ENCODE peak calls at places on chromosomes 7 and 10, in seven cellular contexts. C, O, D, W, V, X and Z are unnamed samples.
A peak's percentile ranks its signal among the peaks of the same experiment; 100 is the strongest.

GRCh38 chr7:102030696-102031095 is 213.3 kb downstream of the CUX1 start:
- DNase-seq in V (no peak), O (no peak), X (no peak), C (no peak), D (peak; percentile 22), W (peak; percentile 55), Z (no peak)

GRCh38 chr10:110395350-110396283 is 90.9 kb upstream of the SMNDC1 start:
- DNase-seq in W (peak; percentile 91), D (no peak), O (peak; percentile 98), V (no peak), X (peak; percentile 44), C (no peak), Z (peak; percentile 85)

GRCh38 chr7:620052-620451 is 100.4 kb upstream of the PDGFA start:
- DNase-seq in X (peak; percentile 21), D (no peak), V (no peak), C (no peak), W (no peak), O (no peak), Z (peak; percentile 61)

GRCh38 chr7:70457477-70458194 is 674.3 kb upstream of the GALNT17 start:
- DNase-seq in V (no peak), D (no peak), O (no peak), X (no peak), W (no peak), C (no peak), Z (no peak)

GRCh38 chr7:22751341-22751740 is 24.3 kb downstream of the IL6 start:
- DNase-seq in C (no peak), D (no peak), W (no peak), V (no peak), X (no peak), O (no peak), Z (no peak)

GRCh38 chr7:20784311-20785210 is 2.1 kb downstream of the SP8 start:
- DNase-seq in X (no peak), V (peak; percentile 62), W (no peak), O (peak; percentile 40), D (no peak), C (no peak), Z (no peak)

GRCh38 chr7:153886506-153887391 is 165.4 kb upstream of the DPP6 start:
- DNase-seq in W (no peak), O (no peak), C (no peak), X (no peak), D (peak; percentile 63), V (peak; percentile 73), Z (no peak)

GRCh38 chr10:125812128-125812527 is 10.9 kb downstream of the UROS start:
- DNase-seq in O (peak; percentile 22), D (no peak), W (no peak), X (no peak), C (no peak), V (no peak), Z (no peak)

GRCh38 chr7:118793552-118793951 is 569.0 kb downstream of the ANKRD7 start:
- DNase-seq in C (no peak), X (no peak), D (no peak), O (no peak), W (no peak), V (no peak), Z (no peak)

GRCh38 chr7:100538654-100539435 is at the start of gene AGFG2:
- DNase-seq in D (peak; percentile 100), V (peak; percentile 100), X (peak; percentile 100), W (peak; percentile 98), O (peak; percentile 100), C (peak; percentile 100), Z (peak; percentile 100)

GRCh38 chr7:100538348-100538653 is 702 bp upstream of the AGFG2 start:
- DNase-seq in X (peak; percentile 68), O (no peak), D (no peak), V (no peak), C (no peak), W (no peak), Z (no peak)

GRCh38 chr7:100543586-100543985 is 4.6 kb downstream of the AGFG2 start:
- DNase-seq in W (no peak), V (no peak), D (no peak), O (no peak), X (no peak), C (no peak), Z (no peak)

GRCh38 chr7:100539436-100540006 is 518 bp downstream of the AGFG2 start:
- DNase-seq in C (no peak), X (no peak), D (no peak), O (no peak), V (no peak), W (no peak), Z (no peak)

DNA sequence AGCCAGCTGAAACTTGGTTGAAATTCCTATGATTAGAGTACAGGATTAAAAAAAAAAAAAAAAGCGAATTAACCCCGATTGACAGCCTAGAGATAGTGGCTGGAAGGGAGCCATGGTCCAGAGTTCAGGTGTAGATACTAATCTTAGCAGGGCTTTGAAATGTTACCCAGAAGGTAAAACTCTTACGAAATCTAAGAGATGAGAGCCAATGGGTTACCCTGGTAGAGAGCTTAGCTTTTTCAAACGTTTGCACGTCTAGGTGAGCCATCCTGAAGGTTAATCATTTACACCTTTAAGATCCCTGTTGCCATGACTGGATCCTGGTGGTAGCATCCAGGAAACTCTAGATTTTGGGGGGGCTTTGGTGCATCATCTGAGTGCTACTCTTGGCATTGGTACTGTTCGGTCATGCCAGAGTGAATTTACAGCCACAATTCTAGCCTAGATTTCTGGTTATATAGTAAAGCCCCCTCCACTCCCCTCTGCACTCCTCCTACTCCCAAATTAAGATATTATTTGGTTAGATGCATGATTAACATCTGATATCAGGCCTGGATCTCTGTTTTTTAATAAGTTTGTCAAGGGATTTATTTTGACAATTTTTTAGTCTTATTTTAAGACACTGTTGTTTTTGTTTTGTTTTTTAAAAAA is 1.2 kb downstream of the AGFG2 start:
- DNase-seq in W (no peak), D (no peak), X (no peak), C (no peak), V (no peak), O (peak; percentile 33), Z (peak; percentile 77)
- H3K4me1 ChIP-seq in W (peaks cover 28% of the 10 kb centered on the region), D (peaks cover 38% of the 10 kb centered on the region), X (peaks cover 29% of the 10 kb centered on the region), C (peaks cover 42% of the 10 kb centered on the region), V (peaks cover 5% of the 10 kb centered on the region), O (peaks cover 52% of the 10 kb centered on the region), Z (peaks cover 52% of the 10 kb centered on the region)

DNA sequence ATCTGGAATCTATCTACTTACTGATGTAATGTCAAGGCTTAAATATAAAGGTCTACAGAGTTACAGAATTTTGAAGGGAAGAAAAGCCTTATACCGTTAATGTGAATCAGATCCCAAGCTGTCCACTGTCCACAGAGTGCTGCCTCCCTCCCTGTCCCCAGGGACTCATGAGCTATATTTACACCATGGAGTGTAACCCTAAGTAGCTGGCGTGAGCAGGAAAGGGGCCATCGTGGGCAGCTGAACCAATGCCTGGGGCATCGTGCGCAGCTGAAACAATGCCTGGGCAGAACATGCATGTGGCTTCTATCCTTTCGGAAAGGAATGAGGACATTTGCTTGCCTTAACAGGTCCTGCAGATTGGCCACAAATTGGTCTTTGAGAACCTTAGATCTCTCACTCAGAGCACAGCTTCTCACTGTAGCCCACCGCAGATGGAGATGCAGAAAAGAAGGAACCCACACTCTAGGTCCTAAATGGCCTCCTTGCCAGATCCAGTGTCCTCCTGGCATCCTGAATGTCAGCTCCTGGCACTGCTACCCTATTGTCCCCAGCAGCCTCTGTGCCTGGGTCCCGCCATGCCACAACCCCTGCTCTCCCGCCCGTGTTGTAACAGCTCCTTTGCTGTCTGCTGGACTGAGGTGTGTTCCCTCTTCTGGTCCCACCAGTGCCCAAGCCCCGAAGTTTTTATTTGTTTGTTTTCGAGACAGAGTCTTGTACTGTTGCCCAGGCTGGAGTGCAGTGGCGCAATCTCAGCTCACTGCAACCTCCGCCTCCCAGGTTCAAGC is 30.3 kb downstream of the CCDC3 start:
- DNase-seq in W (no peak), V (no peak), C (no peak), O (no peak), D (no peak), X (no peak), Z (no peak)
- TF ChIP-seq EP300 in W (no peak), V (no peak), C (no peak), O (no peak), D (no peak), X (no peak), Z (no peak)

DNA sequence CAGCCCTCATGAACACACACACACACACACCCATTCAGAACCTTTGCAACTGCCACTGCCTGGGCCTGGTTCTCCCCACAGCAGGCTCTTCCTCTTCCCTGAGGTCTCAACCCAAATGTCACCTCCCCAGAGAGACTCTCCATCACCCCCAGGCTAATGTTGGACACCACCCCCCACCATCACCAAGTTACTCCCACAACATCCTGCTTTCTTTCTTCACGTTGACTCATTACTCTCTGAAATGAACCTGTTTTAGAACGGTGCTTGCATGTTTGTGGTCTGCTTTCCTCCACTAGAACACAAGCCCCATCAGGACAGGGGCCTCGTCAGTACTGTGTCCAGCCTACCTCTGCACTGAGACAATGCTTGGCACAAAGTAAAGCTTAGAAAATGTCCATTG is 16.0 kb downstream of the AFAP1L2 start:
- DNase-seq in W (peak; percentile 66), O (no peak), V (no peak), D (no peak), X (no peak), C (no peak), Z (no peak)
- H3K4me1 ChIP-seq in W (peaks cover 26% of the 10 kb centered on the region), O (peaks cover 53% of the 10 kb centered on the region), V (no peaks in the 10 kb centered on the region), D (peaks cover 14% of the 10 kb centered on the region), X (no peaks in the 10 kb centered on the region), C (peaks cover 12% of the 10 kb centered on the region), Z (no peaks in the 10 kb centered on the region)

GRCh38 chr7:94701555-94701973 is 45.6 kb upstream of the SGCE start:
- DNase-seq in O (peak; percentile 58), D (no peak), C (no peak), X (no peak), V (no peak), W (no peak), Z (no peak)
- TF ChIP-seq EP300 in O (no peak), D (no peak), C (no peak), X (no peak), V (no peak), W (no peak), Z (no peak)

GRCh38 chr10:79246606-79247275 is 100.5 kb upstream of the PPIF start:
- DNase-seq in W (no peak), V (peak; percentile 71), X (no peak), C (no peak), O (no peak), D (peak; percentile 92), Z (no peak)
- H3K4me1 ChIP-seq in W (peaks cover 72% of the 10 kb centered on the region), V (peaks cover 46% of the 10 kb centered on the region), X (peaks cover 22% of the 10 kb centered on the region), C (peaks cover 92% of the 10 kb centered on the region), O (peaks cover 2% of the 10 kb centered on the region), D (peaks cover 96% of the 10 kb centered on the region), Z (peaks cover 84% of the 10 kb centered on the region)